ENCODE peak calls at places on chromosomes 16 and 17, in six cellular contexts. P is HFFc6, U is left ventricle myocardium inferior, K is WTC11, S is mucosa of descending colon, C is SK-N-SH. V is an unnamed sample.

GRCh38 chr17:65750166-65750565 is 188.7 kb upstream of the AXIN2 start:
- DNase-seq in C (no peak), K (no peak), U (no peak), S (no peak), P (no peak), V (no peak)

GRCh38 chr17:56801506-56802178 is 32.1 kb downstream of the C17orf67 start:
- DNase-seq in U (no peak), S (no peak), K (no peak), P (no peak), C (no peak), V (no peak)

GRCh38 chr17:4147751-4148310 is 4.8 kb downstream of the CYB5D2 start:
- DNase-seq in S (no peak), C (no peak), K (no peak), U (no peak), P (no peak), V (no peak)

GRCh38 chr17:3914319-3914685 is 2.0 kb downstream of the P2RX1 start:
- DNase-seq in P (no peak), K (no peak), S (peak; percentile 43), U (no peak), C (no peak), V (no peak)

GRCh38 chr17:59427425-59427921 is 96.0 kb downstream of the YPEL2 start:
- DNase-seq in K (no peak), S (no peak), C (no peak), U (no peak), P (peak; percentile 55), V (no peak)

GRCh38 chr17:64784353-64784798 is 122.3 kb upstream of the SMURF2 start:
- DNase-seq in S (no peak), U (no peak), K (no peak), P (no peak), C (no peak), V (no peak)

GRCh38 chr16:69772560-69773254 is 10.6 kb downstream of the WWP2 start:
- DNase-seq in S (no peak), P (no peak), C (no peak), U (no peak), K (no peak), V (no peak)

GRCh38 chr17:9959377-9959981 is 54.4 kb upstream of the RCVRN start:
- DNase-seq in P (peak; percentile 26), C (peak; percentile 71), K (peak; percentile 83), S (peak; percentile 37), U (no peak), V (peak; percentile 86)

GRCh38 chr16:17572145-17572544 is 101.4 kb upstream of the XYLT1 start:
- DNase-seq in K (no peak), P (no peak), S (no peak), C (no peak), U (no peak), V (no peak)

GRCh38 chr17:40069751-40070643 is 7.2 kb downstream of the THRA start:
- DNase-seq in P (peak; percentile 43), U (no peak), S (peak; percentile 75), C (peak; percentile 52), K (no peak), V (no peak)

GRCh38 chr16:15466886-15467781 is 32.7 kb downstream of the BMERB1 start:
- DNase-seq in U (no peak), K (no peak), S (no peak), P (peak; percentile 1), C (no peak), V (no peak)
- TF ChIP-seq CTCF in U (peak; percentile 24), K (no peak), S (no peak), P (peak; percentile 70), C (peak; percentile 49), V (no peak)

GRCh38 chr16:58345574-58346354 is 46.5 kb upstream of the GINS3 start:
- DNase-seq in C (no peak), K (no peak), S (no peak), P (no peak), U (no peak), V (no peak)
- TF ChIP-seq CTCF in C (peak; percentile 58), K (no peak), S (no peak), P (peak; percentile 70), U (peak; percentile 41), V (peak; percentile 40)

GRCh38 chr17:58314706-58315015 is 13.9 kb downstream of the TSPOAP1 start:
- DNase-seq in P (no peak), K (no peak), U (no peak), C (peak; percentile 8), S (no peak), V (peak; percentile 1)

GRCh38 chr17:58313815-58314705 is 14.5 kb downstream of the TSPOAP1 start:
- DNase-seq in P (no peak), U (no peak), C (peak; percentile 27), S (no peak), K (no peak), V (peak; percentile 2)

GRCh38 chr17:58312021-58312630 is 16.5 kb downstream of the TSPOAP1 start:
- DNase-seq in P (no peak), S (no peak), U (no peak), C (peak; percentile 33), K (no peak), V (peak; percentile 15)

GRCh38 chr17:58311429-58311894 is 17.1 kb downstream of the TSPOAP1 start:
- DNase-seq in C (peak; percentile 32), S (no peak), K (no peak), P (no peak), U (no peak), V (peak; percentile 8)

DNA sequence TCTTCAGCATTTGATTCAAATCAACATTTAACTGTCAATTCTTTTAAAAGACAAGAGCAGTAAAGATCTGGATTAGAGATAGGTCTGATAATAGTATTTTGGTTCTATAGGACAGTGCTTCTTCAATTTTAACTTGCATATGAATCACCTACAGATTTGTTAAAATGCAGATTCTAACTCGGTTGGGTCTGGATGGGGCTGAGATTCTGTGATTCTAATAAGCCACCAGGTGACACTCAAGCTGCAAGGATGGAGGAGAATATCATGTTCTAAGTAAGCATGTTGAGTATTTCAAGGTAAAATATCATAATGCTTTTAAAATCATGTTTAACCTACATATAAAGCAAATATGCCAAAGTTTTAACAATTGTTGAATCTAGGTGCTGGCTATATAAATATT is 15.8 kb downstream of the TSPOAP1 start:
- DNase-seq in P (no peak), S (no peak), U (no peak), C (peak; percentile 24), K (no peak), V (no peak)
- TF ChIP-seq CTCF in P (peak; percentile 25), S (no peak), U (no peak), C (no peak), K (no peak), V (no peak)

DNA sequence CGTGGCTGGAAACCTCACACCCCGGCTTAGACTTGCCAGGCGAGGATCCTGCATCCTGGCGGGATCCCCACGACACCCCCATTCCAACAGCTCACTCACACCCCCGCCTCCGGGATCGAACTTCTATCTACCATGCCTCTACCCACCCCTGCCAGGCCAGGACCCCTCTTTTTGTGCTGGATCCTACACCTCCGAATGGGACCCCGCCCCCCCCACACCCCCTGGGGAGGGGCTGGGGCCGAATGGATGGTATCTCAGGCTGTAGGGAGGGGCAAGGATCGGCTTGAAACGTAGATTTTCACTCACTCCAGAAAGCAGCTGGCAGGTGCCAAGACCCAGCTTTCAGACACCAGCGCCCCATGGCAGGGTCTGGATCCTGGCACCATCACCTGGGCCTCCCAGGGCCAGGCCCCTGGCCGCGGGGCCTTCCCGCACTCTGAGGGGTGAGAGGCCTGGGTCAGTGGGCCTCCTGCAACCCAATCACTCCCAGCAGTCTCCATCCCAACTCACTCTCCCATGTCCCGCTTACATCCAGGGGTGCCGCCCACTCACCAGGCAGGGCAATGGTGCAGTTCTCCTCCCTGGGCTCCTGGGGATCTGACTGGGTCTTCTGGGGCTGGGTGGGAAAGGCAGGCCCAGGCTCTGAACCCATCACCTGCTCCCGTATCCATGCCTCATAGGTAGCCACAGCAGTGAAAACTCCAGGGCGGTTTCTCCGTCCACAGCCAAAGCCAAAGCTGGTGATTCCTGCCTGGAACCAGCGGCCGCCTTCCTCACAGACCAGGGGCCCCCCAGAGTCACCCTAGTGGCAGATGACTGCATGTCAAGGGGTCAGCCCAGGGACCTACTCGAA is 6.6 kb downstream of the PRSS36 start:
- DNase-seq in K (peak; percentile 51), P (no peak), C (peak; percentile 14), U (no peak), S (peak; percentile 57), V (no peak)
- TF ChIP-seq CTCF in K (no peak), P (peak; percentile 35), C (no peak), U (no peak), S (no peak), V (no peak)

DNA sequence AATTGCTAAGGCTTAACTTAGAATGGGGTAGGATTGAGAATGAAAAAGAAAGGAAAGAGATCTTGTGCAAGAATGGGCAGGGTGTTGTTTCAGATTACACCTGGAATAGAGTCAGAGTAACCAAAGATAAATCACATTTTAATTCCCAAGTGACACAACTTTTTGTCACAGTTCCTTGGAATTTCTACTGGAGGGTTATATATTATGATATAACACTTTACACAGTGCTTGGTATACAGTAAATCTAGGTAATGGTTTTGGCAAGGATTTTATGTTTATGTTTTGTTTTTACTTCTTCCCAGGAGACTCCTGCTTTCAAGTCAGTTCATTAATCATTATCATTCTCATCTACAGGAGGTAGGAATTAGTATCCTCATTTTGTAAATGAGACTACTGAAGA is 115.7 kb upstream of the KCNJ16 start:
- DNase-seq in U (no peak), P (no peak), C (no peak), K (no peak), S (no peak), V (no peak)
- TF ChIP-seq CTCF in U (no peak), P (no peak), C (no peak), K (no peak), S (no peak), V (no peak)

GRCh38 chr17:68539536-68540469 is 27.6 kb downstream of the PRKAR1A start:
- DNase-seq in C (no peak), P (peak; percentile 7), K (no peak), U (no peak), S (peak; percentile 27), V (no peak)
- TF ChIP-seq CTCF in C (no peak), P (peak; percentile 39), K (no peak), U (peak; percentile 40), S (no peak), V (no peak)

GRCh38 chr16:27169511-27170071 is 33.7 kb upstream of the KDM8 start:
- DNase-seq in U (no peak), K (no peak), P (peak; percentile 97), S (peak; percentile 43), C (peak; percentile 29), V (no peak)
- TF ChIP-seq CTCF in U (no peak), K (no peak), P (peak; percentile 48), S (no peak), C (peak; percentile 16), V (no peak)